ENCODE peak calls at places on chromosomes 1 and 21, in eight cellular contexts. B is esophagus squamous epithelium, P is right lobe of liver, E is uterus, X is prostate gland, S is tibial nerve, M is ovary, T is suprapubic skin. Q is an unnamed sample.

GRCh38 chr1:232678185-232678886 is 48.4 kb upstream of the SIPA1L2 start:
- DNase-seq in T (no peak), X (peak; percentile 31), E (no peak), P (peak; percentile 46), M (no peak), B (no peak), S (no peak), Q (no peak)

GRCh38 chr1:214445846-214446614 is 105.4 kb downstream of the PTPN14 start:
- DNase-seq in M (no peak), S (no peak), P (no peak), B (no peak), X (no peak), E (no peak), T (no peak), Q (no peak)

GRCh38 chr1:186680031-186681012 is at the start of gene PTGS2:
- DNase-seq in P (peak; percentile 64), E (peak; percentile 84), T (peak; percentile 92), X (peak; percentile 74), M (peak; percentile 72), B (no peak), S (peak; percentile 56), Q (peak; percentile 95)

GRCh38 chr1:235972316-235973090 is 92.4 kb downstream of the NID1 start:
- DNase-seq in E (no peak), M (no peak), S (no peak), B (no peak), P (no peak), X (no peak), T (no peak), Q (no peak)

GRCh38 chr21:34936299-34936698 is 112.8 kb downstream of the RUNX1 start:
- DNase-seq in P (no peak), T (no peak), S (no peak), M (no peak), B (no peak), E (no peak), X (no peak), Q (no peak)

GRCh38 chr1:228378453-228379164 is 28.0 kb downstream of the TRIM11 start:
- DNase-seq in P (peak; percentile 71), S (peak; percentile 60), T (peak; percentile 87), E (peak; percentile 75), M (peak; percentile 89), B (no peak), X (no peak), Q (no peak)

GRCh38 chr1:171794085-171794484 is 12.6 kb downstream of the METTL13 start:
- DNase-seq in S (no peak), T (no peak), P (no peak), M (no peak), X (no peak), E (no peak), B (no peak), Q (no peak)

GRCh38 chr1:41811051-41811795 is 107.5 kb downstream of the HIVEP3 start:
- DNase-seq in B (no peak), E (no peak), T (no peak), P (no peak), M (no peak), X (no peak), S (no peak), Q (no peak)

GRCh38 chr1:229431270-229432115 is 2.4 kb downstream of the ACTA1 start:
- DNase-seq in E (no peak), S (no peak), P (no peak), B (no peak), T (no peak), X (no peak), M (no peak), Q (no peak)

GRCh38 chr1:119773711-119774241 is 5.1 kb upstream of the HMGCS2 start:
- DNase-seq in X (no peak), M (no peak), S (no peak), P (no peak), E (no peak), T (no peak), B (no peak), Q (no peak)

GRCh38 chr1:165592945-165593823 is 37.9 kb upstream of the MGST3 start:
- DNase-seq in S (peak; percentile 78), E (peak; percentile 66), X (peak; percentile 68), T (peak; percentile 81), B (no peak), P (peak; percentile 33), M (peak; percentile 57), Q (no peak)

GRCh38 chr1:18283601-18284385 is 176.2 kb downstream of the IGSF21 start:
- DNase-seq in P (no peak), E (no peak), T (no peak), M (no peak), X (no peak), B (no peak), S (no peak), Q (no peak)

GRCh38 chr1:41890841-41891311 is 27.8 kb downstream of the HIVEP3 start:
- DNase-seq in T (no peak), B (no peak), M (no peak), S (no peak), P (peak; percentile 42), E (no peak), X (peak; percentile 32), Q (peak; percentile 81)

GRCh38 chr1:170765712-170766330 is 101.9 kb downstream of the PRRX1 start:
- DNase-seq in E (no peak), T (no peak), B (no peak), X (no peak), S (no peak), P (no peak), M (no peak), Q (no peak)

DNA sequence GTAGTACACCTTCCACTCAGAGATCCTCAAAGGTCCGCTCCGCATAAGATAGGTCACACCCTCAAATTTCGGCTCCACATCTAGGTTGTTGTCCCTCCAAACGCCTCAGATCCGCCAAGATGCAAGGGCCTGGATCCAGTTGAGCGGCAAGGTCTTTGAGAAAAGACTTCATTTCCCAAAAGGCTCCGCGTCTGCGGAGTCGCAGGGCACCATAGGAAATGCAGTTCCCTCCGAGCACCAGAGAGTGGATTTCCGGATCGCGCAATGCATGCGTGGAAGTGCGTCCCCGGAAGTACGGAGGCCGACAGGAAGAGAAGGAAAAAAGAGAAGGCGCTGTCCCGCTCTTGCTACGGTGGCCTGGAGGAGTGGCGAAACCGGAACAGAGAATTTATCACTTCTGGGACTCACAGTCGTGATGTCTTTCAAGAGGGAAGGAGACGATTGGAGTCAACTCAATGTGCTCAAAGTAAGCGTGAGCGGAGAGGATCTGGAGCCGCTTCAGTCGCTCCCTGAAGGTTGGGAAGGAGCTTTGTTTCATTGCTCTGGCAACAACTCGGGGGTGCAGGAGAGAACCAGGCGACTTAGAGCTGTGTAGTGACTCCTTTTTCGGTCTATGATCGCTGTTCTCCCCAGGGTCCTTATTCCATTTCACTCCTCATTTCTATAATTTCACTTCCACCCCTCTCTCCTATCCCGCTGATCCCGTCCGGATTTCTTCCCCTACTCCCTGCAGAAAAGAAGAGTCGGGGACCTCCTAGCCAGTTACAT is at the start of the genes LYSMD1 and SCNM1:
- DNase-seq in E (peak; percentile 96), S (peak; percentile 91), T (peak; percentile 99), X (peak; percentile 98), B (peak; percentile 93), P (peak; percentile 94), M (peak; percentile 96), Q (peak; percentile 99)
- TF ChIP-seq POLR2A in E (peak; percentile 40), S (no peak), T (no peak), X (peak; percentile 33), B (no peak), P (peak; percentile 20), M (no peak), Q (no peak)

DNA sequence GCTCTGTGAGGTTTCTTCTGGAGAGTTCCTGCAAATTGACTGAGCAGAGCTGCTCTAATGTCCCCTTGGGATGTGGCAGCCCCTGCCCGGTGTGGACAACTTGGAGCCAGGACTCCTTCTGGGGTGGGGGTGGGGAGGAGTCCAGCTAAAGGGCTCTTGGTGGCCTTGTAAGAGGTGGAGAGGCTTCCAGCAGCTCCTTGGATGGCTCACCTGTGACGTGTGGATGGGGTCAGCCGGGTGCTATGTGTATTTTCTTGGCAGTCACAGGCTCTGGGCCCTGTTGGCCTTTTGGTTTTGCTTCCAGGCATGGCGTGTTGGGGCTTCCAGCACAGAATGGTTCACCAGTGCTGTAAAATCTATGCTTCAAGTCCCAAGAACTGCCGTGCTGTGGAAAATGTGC is 38.2 kb downstream of the TRAPPC10 start:
- DNase-seq in M (no peak), P (no peak), X (no peak), E (no peak), S (no peak), T (no peak), B (no peak), Q (no peak)
- H3K27ac ChIP-seq in M (no peak overlapping the region), P (no peak overlapping the region), X (no peak overlapping the region), E (peak overlapping the region; percentile 67), S (no peak overlapping the region), T (no peak overlapping the region), B (no peak overlapping the region), Q (no peak overlapping the region)

GRCh38 chr1:16162163-16162822 is 6.4 kb upstream of the EPHA2 start:
- DNase-seq in E (no peak), B (no peak), M (no peak), T (no peak), S (no peak), P (no peak), X (no peak), Q (no peak)
- TF ChIP-seq POLR2A in E (no peak), B (no peak), M (no peak), T (no peak), S (no peak), P (no peak), X (no peak), Q (no peak)

GRCh38 chr1:234773936-234774677 is 164.1 kb upstream of the IRF2BP2 start:
- DNase-seq in X (no peak), M (no peak), S (no peak), E (no peak), B (no peak), P (no peak), T (no peak), Q (no peak)

GRCh38 chr1:234774971-234775370 is 165.0 kb upstream of the IRF2BP2 start:
- DNase-seq in B (no peak), S (no peak), E (no peak), X (no peak), M (no peak), T (no peak), P (no peak), Q (no peak)

GRCh38 chr1:234776875-234777849 is 167.2 kb upstream of the IRF2BP2 start:
- DNase-seq in B (no peak), P (no peak), S (no peak), X (no peak), M (no peak), E (no peak), T (no peak), Q (no peak)

GRCh38 chr1:234776256-234776874 is 166.4 kb upstream of the IRF2BP2 start:
- DNase-seq in E (no peak), S (no peak), P (no peak), B (no peak), M (no peak), T (no peak), X (no peak), Q (no peak)

DNA sequence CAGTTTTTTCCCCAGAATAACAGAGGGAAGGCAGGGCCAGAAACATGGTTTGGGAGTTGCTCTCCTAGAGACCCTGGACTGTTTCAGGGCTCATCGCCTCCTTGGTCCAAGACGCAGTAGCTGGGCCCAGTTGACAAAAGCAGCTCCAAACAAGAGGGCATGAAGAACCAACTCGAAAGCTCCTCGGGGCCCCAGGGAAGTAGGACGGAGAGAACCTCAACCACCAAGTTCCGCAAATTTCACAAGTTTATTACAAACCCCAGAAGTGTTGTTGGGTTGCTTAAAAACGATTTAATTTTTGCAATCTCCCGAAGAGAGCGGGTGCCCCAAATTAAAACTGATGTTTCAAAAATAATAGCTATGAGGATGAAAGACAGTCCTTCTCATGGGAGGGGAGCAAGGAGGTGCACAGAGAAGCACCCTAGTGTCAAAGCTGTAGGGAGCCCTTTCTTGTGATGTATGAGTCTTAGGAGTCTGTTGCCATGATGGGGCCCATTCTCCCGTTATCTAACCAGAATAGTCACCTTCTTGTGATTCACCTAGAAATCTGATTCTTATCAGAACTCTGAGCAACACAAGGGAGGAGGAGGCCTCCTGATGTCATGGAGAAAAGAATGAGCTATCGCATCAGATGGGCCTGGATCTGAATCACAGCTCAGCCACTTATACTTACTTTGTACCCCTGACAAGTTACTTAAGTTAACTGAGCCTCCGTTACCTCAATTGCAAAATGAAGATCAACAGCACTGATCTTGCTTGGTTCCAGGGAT is 165.7 kb upstream of the IRF2BP2 start:
- DNase-seq in M (no peak), S (no peak), E (no peak), T (no peak), B (no peak), P (no peak), X (no peak), Q (no peak)
- H3K27ac ChIP-seq in M (no peak overlapping the region), S (no peak overlapping the region), E (no peak overlapping the region), T (no peak overlapping the region), B (no peak overlapping the region), P (no peak overlapping the region), X (no peak overlapping the region), Q (no peak overlapping the region)

Q was measured in vagina.